ENCODE peak calls at places on chromosome 12, in ten cellular contexts. I is adrenal gland; Y is T-helper 2 cell; Z is substantia nigra; S is thoracic aorta; L is PC-3; K is activated gamma-delta T cell treated with Interleukin-2 at 50 U/mL for 16 hours; W is pancreas; J is hippocampal formation; E is stimulated activated CD4-positive, alpha-beta T cell treated with anti-CD3 and anti-CD28 coated beads, TNF-alpha, amount 100 ng/mL, for 1 hour. N is an unnamed sample.

GRCh38 chr12:20174776-20175175 is 193.6 kb upstream of the PDE3A start:
- DNase-seq in L (no peak), I (no peak), Z (no peak), K (no peak), Y (no peak), S (no peak), W (no peak), E (no peak), J (no peak), N (no peak)

GRCh38 chr12:54052745-54053624 is 650 bp upstream of the HOXC4 start:
- DNase-seq in Z (no peak), K (no peak), E (no peak), S (no peak), J (no peak), W (no peak), I (no peak), Y (no peak), L (no peak), N (no peak)

GRCh38 chr12:26878661-26879119 is 45.7 kb upstream of the ITPR2 start:
- DNase-seq in Z (no peak), E (no peak), K (no peak), J (no peak), W (peak), I (peak), L (no peak), S (no peak), Y (no peak), N (no peak)

GRCh38 chr12:24881227-24881626 is 67.7 kb downstream of the BCAT1 start:
- DNase-seq in Z (no peak), E (no peak), L (no peak), K (no peak), J (no peak), S (no peak), Y (no peak), W (no peak), I (no peak), N (no peak)

GRCh38 chr12:70045036-70045435 is 198.2 kb upstream of the CNOT2 start:
- DNase-seq in E (no peak), L (no peak), J (no peak), Y (no peak), W (no peak), I (peak), Z (no peak), S (no peak), K (no peak), N (no peak)

GRCh38 chr12:120252071-120252906 is 13.2 kb downstream of the PXN start:
- DNase-seq in I (no peak), E (peak), L (no peak), S (no peak), Y (peak), Z (no peak), K (peak), W (no peak), J (no peak), N (no peak)

GRCh38 chr12:3120701-3121100 is 43.5 kb downstream of the TSPAN9 start:
- DNase-seq in L (no peak), E (no peak), S (no peak), K (no peak), J (no peak), Z (no peak), I (no peak), W (no peak), Y (no peak), N (no peak)

GRCh38 chr12:98320026-98320425 is 195.4 kb upstream of the TMPO start:
- DNase-seq in I (no peak), E (no peak), K (no peak), J (no peak), Y (no peak), W (no peak), L (no peak), S (no peak), Z (no peak), N (no peak)

GRCh38 chr12:13982010-13982409 is 608 bp upstream of the GRIN2B start:
- DNase-seq in Y (no peak), Z (no peak), L (no peak), K (no peak), I (no peak), E (no peak), S (no peak), W (peak), J (no peak), N (no peak)

GRCh38 chr12:121966959-121967358 is 48.6 kb downstream of the CFAP251 start:
- DNase-seq in W (no peak), K (no peak), I (no peak), J (no peak), S (no peak), Z (no peak), L (no peak), Y (no peak), E (no peak), N (no peak)

GRCh38 chr12:109513977-109514376 is 36.5 kb downstream of the UBE3B start:
- DNase-seq in K (no peak), Z (no peak), J (no peak), I (no peak), W (no peak), L (peak), Y (no peak), S (no peak), E (no peak), N (no peak)

GRCh38 chr12:19967001-19967400 is 401.3 kb upstream of the PDE3A start:
- DNase-seq in J (no peak), L (no peak), I (no peak), W (no peak), E (no peak), Y (no peak), Z (no peak), K (no peak), S (no peak), N (no peak)

GRCh38 chr12:110079477-110080400 is 31.4 kb upstream of the C12orf76 start:
- DNase-seq in J (peak), S (no peak), Z (peak), I (peak), E (peak), L (no peak), Y (peak), K (peak), W (no peak), N (no peak)

GRCh38 chr12:48074266-48074665 is 31.6 kb downstream of the SENP1 start:
- DNase-seq in W (no peak), Y (no peak), J (no peak), E (no peak), K (no peak), I (no peak), S (no peak), Z (no peak), L (no peak), N (no peak)

GRCh38 chr12:3661028-3661427 is 91.9 kb downstream of the CRACR2A start:
- DNase-seq in Y (no peak), L (peak), J (no peak), I (no peak), K (no peak), S (no peak), W (no peak), E (no peak), Z (no peak), N (no peak)

GRCh38 chr12:690466-690865 is 27.2 kb upstream of the NINJ2 start:
- DNase-seq in J (no peak), S (no peak), Y (no peak), Z (no peak), K (no peak), I (no peak), L (no peak), E (no peak), W (no peak), N (no peak)

GRCh38 chr12:40192704-40193255 is 32.0 kb upstream of the LRRK2 start:
- DNase-seq in S (no peak), J (no peak), Y (no peak), E (no peak), Z (no peak), K (no peak), I (no peak), W (no peak), L (no peak), N (no peak)

GRCh38 chr12:34398366-34398705 is 376.0 kb downstream of the ALG10 start:
- DNase-seq in S (no peak), L (no peak), J (no peak), E (no peak), Y (peak), I (no peak), W (peak), K (no peak), Z (no peak), N (no peak)

GRCh38 chr12:64452559-64453329 is 824 bp downstream of the TBK1 start:
- DNase-seq in J (no peak), W (no peak), Z (no peak), E (no peak), L (peak), I (no peak), Y (no peak), K (no peak), S (no peak), N (peak)

GRCh38 chr12:70486588-70486987 is 120.5 kb downstream of the KCNMB4 start:
- DNase-seq in E (no peak), W (no peak), Z (no peak), Y (no peak), K (no peak), J (no peak), L (no peak), I (no peak), S (no peak), N (no peak)

GRCh38 chr12:93378373-93379310 is 917 bp downstream of the NUDT4 start:
- DNase-seq in W (peak), Z (no peak), E (peak), J (peak), Y (peak), I (peak), K (peak), L (peak), S (no peak), N (peak)

GRCh38 chr12:125892276-125892675 is 827.0 kb downstream of the AACS start:
- DNase-seq in E (no peak), K (no peak), S (no peak), Z (no peak), J (no peak), Y (no peak), I (no peak), L (peak), W (no peak), N (no peak)

GRCh38 chr12:96198970-96199369 is 4.8 kb downstream of the ELK3 start:
- DNase-seq in J (no peak), Z (no peak), L (peak), Y (no peak), I (no peak), K (no peak), W (no peak), E (no peak), S (no peak), N (peak)

GRCh38 chr12:122227341-122227740 is 1.5 kb upstream of the DIABLO start:
- DNase-seq in S (no peak), K (peak), W (no peak), Y (peak), J (no peak), Z (no peak), L (no peak), E (no peak), I (peak), N (no peak)

GRCh38 chr12:102167821-102168605 is 29.6 kb downstream of the PMCH start:
- DNase-seq in S (no peak), K (no peak), I (no peak), L (no peak), E (no peak), W (no peak), Z (no peak), Y (no peak), J (no peak), N (no peak)

GRCh38 chr12:29317556-29318363 is 63.2 kb downstream of the ERGIC2 start:
- DNase-seq in Y (no peak), L (peak), J (peak), I (peak), K (peak), E (no peak), W (no peak), Z (peak), S (no peak), N (peak)

GRCh38 chr12:57010627-57011224 is 4.4 kb upstream of the ZBTB39 start:
- DNase-seq in E (no peak), S (no peak), K (no peak), W (no peak), Z (no peak), J (no peak), Y (no peak), L (no peak), I (no peak), N (no peak)

GRCh38 chr12:62854024-62854423 is 80.9 kb downstream of the PPM1H start:
- DNase-seq in S (no peak), K (no peak), J (no peak), Y (no peak), I (no peak), Z (no peak), E (no peak), W (no peak), L (no peak), N (no peak)

GRCh38 chr12:110135012-110135411 is 10.9 kb downstream of the IFT81 start:
- DNase-seq in J (no peak), Z (no peak), Y (no peak), L (peak), W (no peak), K (no peak), S (no peak), I (no peak), E (no peak), N (peak)

GRCh38 chr12:96448287-96448686 is 41.1 kb upstream of the CFAP54 start:
- DNase-seq in L (peak), Y (no peak), K (no peak), I (no peak), J (no peak), Z (no peak), S (no peak), E (no peak), W (no peak), N (peak)